ENCODE peak calls at places on chromosomes 7 and 10, in ten cellular contexts. One of them, this sample, is unnamed.

GRCh38 chr7:7596156-7596555 is 29.5 kb downstream of the MIOS start:
- DNase-seq in lower lobe of right lung: no peak
- DNase-seq in gastrocnemius medialis: no peak
- DNase-seq in PC-9: no peak
- DNase-seq in bronchial epithelial cell: no peak
- DNase-seq in IMR-90: no peak
- DNase-seq in neural progenitor cell: no peak
- DNase-seq in small intestine: peak; percentile 52
- DNase-seq in naive thymus-derived CD4-positive, alpha-beta T cell: no peak
- DNase-seq in CD8-positive, alpha-beta memory T cell: no peak
- DNase-seq in this sample: no peak

GRCh38 chr7:5282464-5283316 is at the start of gene SLC29A4:
- DNase-seq in bronchial epithelial cell: no peak
- DNase-seq in gastrocnemius medialis: no peak
- DNase-seq in neural progenitor cell: peak; percentile 62
- DNase-seq in PC-9: peak; percentile 49
- DNase-seq in small intestine: peak; percentile 47
- DNase-seq in IMR-90: no peak
- DNase-seq in CD8-positive, alpha-beta memory T cell: no peak
- DNase-seq in lower lobe of right lung: no peak
- DNase-seq in naive thymus-derived CD4-positive, alpha-beta T cell: no peak
- DNase-seq in this sample: no peak

GRCh38 chr10:32348297-32349198 is 1.6 kb upstream of the EPC1 start:
- DNase-seq in naive thymus-derived CD4-positive, alpha-beta T cell: no peak
- DNase-seq in neural progenitor cell: no peak
- DNase-seq in CD8-positive, alpha-beta memory T cell: no peak
- DNase-seq in IMR-90: no peak
- DNase-seq in bronchial epithelial cell: no peak
- DNase-seq in small intestine: no peak
- DNase-seq in gastrocnemius medialis: no peak
- DNase-seq in PC-9: peak; percentile 18
- DNase-seq in lower lobe of right lung: no peak
- DNase-seq in this sample: no peak

GRCh38 chr10:82190432-82191260 is 315.7 kb downstream of the NRG3 start:
- DNase-seq in PC-9: no peak
- DNase-seq in neural progenitor cell: no peak
- DNase-seq in small intestine: no peak
- DNase-seq in lower lobe of right lung: no peak
- DNase-seq in CD8-positive, alpha-beta memory T cell: no peak
- DNase-seq in bronchial epithelial cell: no peak
- DNase-seq in IMR-90: no peak
- DNase-seq in naive thymus-derived CD4-positive, alpha-beta T cell: no peak
- DNase-seq in gastrocnemius medialis: no peak
- DNase-seq in this sample: no peak

GRCh38 chr7:28956608-28957063 is 1.5 kb downstream of the TRIL start:
- DNase-seq in CD8-positive, alpha-beta memory T cell: no peak
- DNase-seq in IMR-90: peak; percentile 5
- DNase-seq in neural progenitor cell: peak; percentile 88
- DNase-seq in lower lobe of right lung: peak; percentile 83
- DNase-seq in small intestine: peak; percentile 67
- DNase-seq in bronchial epithelial cell: peak; percentile 26
- DNase-seq in PC-9: no peak
- DNase-seq in naive thymus-derived CD4-positive, alpha-beta T cell: no peak
- DNase-seq in gastrocnemius medialis: no peak
- DNase-seq in this sample: peak; percentile 70

GRCh38 chr10:77381750-77382149 is 255.9 kb downstream of the KCNMA1 start:
- DNase-seq in lower lobe of right lung: no peak
- DNase-seq in CD8-positive, alpha-beta memory T cell: no peak
- DNase-seq in neural progenitor cell: no peak
- DNase-seq in IMR-90: no peak
- DNase-seq in naive thymus-derived CD4-positive, alpha-beta T cell: no peak
- DNase-seq in bronchial epithelial cell: no peak
- DNase-seq in PC-9: no peak
- DNase-seq in gastrocnemius medialis: no peak
- DNase-seq in small intestine: no peak
- DNase-seq in this sample: no peak

GRCh38 chr10:1643161-1643910 is 94.0 kb downstream of the ADARB2 start:
- DNase-seq in bronchial epithelial cell: no peak
- DNase-seq in lower lobe of right lung: no peak
- DNase-seq in neural progenitor cell: peak; percentile 83
- DNase-seq in PC-9: no peak
- DNase-seq in CD8-positive, alpha-beta memory T cell: no peak
- DNase-seq in small intestine: no peak
- DNase-seq in naive thymus-derived CD4-positive, alpha-beta T cell: no peak
- DNase-seq in IMR-90: no peak
- DNase-seq in gastrocnemius medialis: no peak
- DNase-seq in this sample: no peak

GRCh38 chr10:72379776-72380175 is 25.1 kb upstream of the DNAJB12 start:
- DNase-seq in lower lobe of right lung: no peak
- DNase-seq in neural progenitor cell: no peak
- DNase-seq in gastrocnemius medialis: no peak
- DNase-seq in CD8-positive, alpha-beta memory T cell: no peak
- DNase-seq in bronchial epithelial cell: no peak
- DNase-seq in small intestine: no peak
- DNase-seq in naive thymus-derived CD4-positive, alpha-beta T cell: no peak
- DNase-seq in PC-9: no peak
- DNase-seq in IMR-90: peak; percentile 16
- DNase-seq in this sample: peak; percentile 15

GRCh38 chr7:114822131-114822530 is 99.8 kb upstream of the MDFIC start:
- DNase-seq in small intestine: no peak
- DNase-seq in naive thymus-derived CD4-positive, alpha-beta T cell: no peak
- DNase-seq in lower lobe of right lung: no peak
- DNase-seq in IMR-90: no peak
- DNase-seq in PC-9: no peak
- DNase-seq in gastrocnemius medialis: no peak
- DNase-seq in neural progenitor cell: no peak
- DNase-seq in CD8-positive, alpha-beta memory T cell: no peak
- DNase-seq in bronchial epithelial cell: no peak
- DNase-seq in this sample: no peak

GRCh38 chr7:114822844-114823243 is 99.0 kb upstream of the MDFIC start:
- DNase-seq in IMR-90: no peak
- DNase-seq in CD8-positive, alpha-beta memory T cell: no peak
- DNase-seq in PC-9: no peak
- DNase-seq in small intestine: no peak
- DNase-seq in lower lobe of right lung: no peak
- DNase-seq in neural progenitor cell: no peak
- DNase-seq in naive thymus-derived CD4-positive, alpha-beta T cell: no peak
- DNase-seq in bronchial epithelial cell: no peak
- DNase-seq in gastrocnemius medialis: no peak
- DNase-seq in this sample: no peak

GRCh38 chr7:114818501-114818900 is 103.4 kb upstream of the MDFIC start:
- DNase-seq in PC-9: no peak
- DNase-seq in naive thymus-derived CD4-positive, alpha-beta T cell: no peak
- DNase-seq in gastrocnemius medialis: no peak
- DNase-seq in CD8-positive, alpha-beta memory T cell: no peak
- DNase-seq in small intestine: no peak
- DNase-seq in lower lobe of right lung: no peak
- DNase-seq in bronchial epithelial cell: peak; percentile 93
- DNase-seq in IMR-90: peak; percentile 70
- DNase-seq in neural progenitor cell: no peak
- DNase-seq in this sample: no peak

GRCh38 chr7:114820993-114821945 is 100.6 kb upstream of the MDFIC start:
- DNase-seq in gastrocnemius medialis: no peak
- DNase-seq in PC-9: no peak
- DNase-seq in IMR-90: peak; percentile 19
- DNase-seq in bronchial epithelial cell: no peak
- DNase-seq in naive thymus-derived CD4-positive, alpha-beta T cell: no peak
- DNase-seq in CD8-positive, alpha-beta memory T cell: no peak
- DNase-seq in lower lobe of right lung: no peak
- DNase-seq in small intestine: no peak
- DNase-seq in neural progenitor cell: no peak
- DNase-seq in this sample: no peak

GRCh38 chr7:114819629-114820362 is 102.1 kb upstream of the MDFIC start:
- DNase-seq in gastrocnemius medialis: peak; percentile 13
- DNase-seq in PC-9: peak; percentile 67
- DNase-seq in IMR-90: peak; percentile 98
- DNase-seq in naive thymus-derived CD4-positive, alpha-beta T cell: no peak
- DNase-seq in bronchial epithelial cell: peak; percentile 100
- DNase-seq in neural progenitor cell: no peak
- DNase-seq in small intestine: no peak
- DNase-seq in lower lobe of right lung: no peak
- DNase-seq in CD8-positive, alpha-beta memory T cell: no peak
- DNase-seq in this sample: no peak
- H3K36me3 ChIP-seq in gastrocnemius medialis: no peaks in the 10 kb centered on the region
- H3K36me3 ChIP-seq in PC-9: peaks cover 6% of the 10 kb centered on the region
- H3K36me3 ChIP-seq in IMR-90: no peaks in the 10 kb centered on the region
- H3K36me3 ChIP-seq in naive thymus-derived CD4-positive, alpha-beta T cell: no peaks in the 10 kb centered on the region
- H3K36me3 ChIP-seq in bronchial epithelial cell: no peaks in the 10 kb centered on the region
- H3K36me3 ChIP-seq in neural progenitor cell: no peaks in the 10 kb centered on the region
- H3K36me3 ChIP-seq in small intestine: no peaks in the 10 kb centered on the region
- H3K36me3 ChIP-seq in lower lobe of right lung: no peaks in the 10 kb centered on the region
- H3K36me3 ChIP-seq in CD8-positive, alpha-beta memory T cell: no peaks in the 10 kb centered on the region
- H3K36me3 ChIP-seq in this sample: no peaks in the 10 kb centered on the region

GRCh38 chr10:96720422-96721206 is at the start of gene PIK3AP1:
- DNase-seq in neural progenitor cell: peak; percentile 71
- DNase-seq in PC-9: peak; percentile 35
- DNase-seq in lower lobe of right lung: peak; percentile 82
- DNase-seq in naive thymus-derived CD4-positive, alpha-beta T cell: peak; percentile 48
- DNase-seq in small intestine: peak; percentile 69
- DNase-seq in IMR-90: no peak
- DNase-seq in gastrocnemius medialis: peak; percentile 16
- DNase-seq in bronchial epithelial cell: no peak
- DNase-seq in CD8-positive, alpha-beta memory T cell: peak; percentile 49
- DNase-seq in this sample: peak; percentile 82

GRCh38 chr10:96719850-96720421 is 378 bp downstream of the PIK3AP1 start:
- DNase-seq in CD8-positive, alpha-beta memory T cell: peak; percentile 52
- DNase-seq in IMR-90: no peak
- DNase-seq in naive thymus-derived CD4-positive, alpha-beta T cell: peak; percentile 45
- DNase-seq in neural progenitor cell: peak; percentile 77
- DNase-seq in bronchial epithelial cell: no peak
- DNase-seq in PC-9: no peak
- DNase-seq in gastrocnemius medialis: no peak
- DNase-seq in small intestine: peak; percentile 50
- DNase-seq in lower lobe of right lung: peak; percentile 86
- DNase-seq in this sample: peak; percentile 87

GRCh38 chr10:96718304-96718990 is 1.9 kb downstream of the PIK3AP1 start:
- DNase-seq in IMR-90: no peak
- DNase-seq in lower lobe of right lung: no peak
- DNase-seq in neural progenitor cell: no peak
- DNase-seq in PC-9: no peak
- DNase-seq in bronchial epithelial cell: no peak
- DNase-seq in small intestine: no peak
- DNase-seq in gastrocnemius medialis: no peak
- DNase-seq in CD8-positive, alpha-beta memory T cell: no peak
- DNase-seq in naive thymus-derived CD4-positive, alpha-beta T cell: no peak
- DNase-seq in this sample: no peak

GRCh38 chr10:96719205-96719604 is 1.1 kb downstream of the PIK3AP1 start:
- DNase-seq in gastrocnemius medialis: no peak
- DNase-seq in neural progenitor cell: no peak
- DNase-seq in small intestine: no peak
- DNase-seq in IMR-90: no peak
- DNase-seq in lower lobe of right lung: no peak
- DNase-seq in naive thymus-derived CD4-positive, alpha-beta T cell: no peak
- DNase-seq in PC-9: no peak
- DNase-seq in CD8-positive, alpha-beta memory T cell: no peak
- DNase-seq in bronchial epithelial cell: no peak
- DNase-seq in this sample: no peak

DNA sequence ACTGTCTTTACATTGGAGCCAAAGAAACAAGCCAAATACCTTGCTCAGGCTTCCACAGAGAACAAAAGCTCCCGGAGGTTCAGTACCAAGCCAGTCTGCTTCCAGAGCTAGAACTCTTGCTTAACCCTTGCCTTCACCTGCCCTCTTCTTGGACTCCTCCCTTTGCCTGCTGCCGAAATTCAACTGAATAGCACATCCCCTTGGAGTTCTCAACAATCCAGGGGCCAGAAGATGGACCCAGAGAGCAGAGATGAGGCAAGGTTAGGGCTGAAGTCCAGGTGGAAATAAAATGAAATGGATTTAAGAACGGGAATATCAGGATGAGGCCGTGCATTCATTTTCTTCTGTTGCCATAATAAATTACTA is 876 bp upstream of the PIK3AP1 start:
- DNase-seq in gastrocnemius medialis: no peak
- DNase-seq in PC-9: no peak
- DNase-seq in neural progenitor cell: no peak
- DNase-seq in IMR-90: no peak
- DNase-seq in naive thymus-derived CD4-positive, alpha-beta T cell: no peak
- DNase-seq in small intestine: no peak
- DNase-seq in lower lobe of right lung: no peak
- DNase-seq in CD8-positive, alpha-beta memory T cell: no peak
- DNase-seq in bronchial epithelial cell: no peak
- DNase-seq in this sample: no peak
- H3K4me3 ChIP-seq in gastrocnemius medialis: peak overlapping the region; percentile 61
- H3K4me3 ChIP-seq in PC-9: no peak overlapping the region
- H3K4me3 ChIP-seq in neural progenitor cell: peak overlapping the region; percentile 63
- H3K4me3 ChIP-seq in IMR-90: no peak overlapping the region
- H3K4me3 ChIP-seq in naive thymus-derived CD4-positive, alpha-beta T cell: peak overlapping the region; percentile 58
- H3K4me3 ChIP-seq in small intestine: no peak overlapping the region
- H3K4me3 ChIP-seq in lower lobe of right lung: peak overlapping the region; percentile 66
- H3K4me3 ChIP-seq in CD8-positive, alpha-beta memory T cell: peak overlapping the region; percentile 74
- H3K4me3 ChIP-seq in bronchial epithelial cell: no peak overlapping the region
- H3K4me3 ChIP-seq in this sample: no peak overlapping the region

DNA sequence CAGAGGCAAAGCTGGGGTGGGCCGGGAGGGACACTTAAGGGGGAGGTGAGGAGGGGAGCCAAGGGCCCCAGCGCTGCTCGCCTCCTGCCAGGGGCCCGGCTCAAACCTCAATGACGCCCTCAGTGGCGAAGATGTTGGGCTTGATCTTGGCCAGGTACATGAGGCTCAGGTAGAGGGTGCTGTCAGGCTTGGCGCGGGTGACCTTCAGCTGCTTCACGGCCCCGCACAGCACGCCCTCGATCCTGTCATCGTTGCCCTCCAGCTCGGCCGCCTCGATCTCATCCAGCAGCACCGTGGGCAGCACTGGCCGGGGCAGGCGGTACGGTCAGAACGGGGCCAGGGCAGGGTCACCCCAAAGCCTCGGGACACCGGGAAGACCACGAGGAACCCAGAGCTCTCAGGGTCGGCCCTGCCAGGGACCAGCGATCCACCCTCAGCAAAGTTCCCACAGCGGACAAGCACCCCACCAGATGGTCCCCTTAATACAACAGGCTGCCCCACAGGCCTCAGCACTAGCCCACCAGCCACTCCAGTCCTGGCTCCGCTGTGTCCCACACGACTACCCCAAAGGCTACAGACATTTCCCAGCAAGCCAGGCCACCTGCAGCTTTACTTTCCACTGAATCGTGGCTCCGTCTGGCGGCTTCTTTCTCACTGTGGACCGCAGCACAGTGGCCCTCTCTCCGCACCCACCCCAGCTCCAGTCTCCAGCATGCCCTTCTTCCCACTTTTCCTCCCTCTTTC is 4.0 kb downstream of the INTS1 start:
- DNase-seq in small intestine: no peak
- DNase-seq in IMR-90: no peak
- DNase-seq in CD8-positive, alpha-beta memory T cell: no peak
- DNase-seq in neural progenitor cell: no peak
- DNase-seq in naive thymus-derived CD4-positive, alpha-beta T cell: no peak
- DNase-seq in gastrocnemius medialis: no peak
- DNase-seq in bronchial epithelial cell: no peak
- DNase-seq in PC-9: no peak
- DNase-seq in lower lobe of right lung: no peak
- DNase-seq in this sample: peak; percentile 74
- H3K36me3 ChIP-seq in small intestine: peaks cover 36% of the 10 kb centered on the region
- H3K36me3 ChIP-seq in IMR-90: peaks cover 55% of the 10 kb centered on the region
- H3K36me3 ChIP-seq in CD8-positive, alpha-beta memory T cell: peaks cover 6% of the 10 kb centered on the region
- H3K36me3 ChIP-seq in neural progenitor cell: no peaks in the 10 kb centered on the region
- H3K36me3 ChIP-seq in naive thymus-derived CD4-positive, alpha-beta T cell: peaks cover 72% of the 10 kb centered on the region
- H3K36me3 ChIP-seq in gastrocnemius medialis: no peaks in the 10 kb centered on the region
- H3K36me3 ChIP-seq in bronchial epithelial cell: peaks cover 30% of the 10 kb centered on the region
- H3K36me3 ChIP-seq in PC-9: peaks cover 19% of the 10 kb centered on the region
- H3K36me3 ChIP-seq in lower lobe of right lung: peaks cover 75% of the 10 kb centered on the region
- H3K36me3 ChIP-seq in this sample: no peaks in the 10 kb centered on the region

GRCh38 chr7:99141334-99141733 is 2.6 kb downstream of the SMURF1 start:
- DNase-seq in naive thymus-derived CD4-positive, alpha-beta T cell: no peak
- DNase-seq in CD8-positive, alpha-beta memory T cell: no peak
- DNase-seq in small intestine: no peak
- DNase-seq in PC-9: no peak
- DNase-seq in lower lobe of right lung: no peak
- DNase-seq in IMR-90: no peak
- DNase-seq in neural progenitor cell: no peak
- DNase-seq in bronchial epithelial cell: no peak
- DNase-seq in gastrocnemius medialis: no peak
- DNase-seq in this sample: no peak

GRCh38 chr7:99142727-99143521 is 984 bp downstream of the SMURF1 start:
- DNase-seq in PC-9: peak; percentile 99
- DNase-seq in IMR-90: peak; percentile 92
- DNase-seq in naive thymus-derived CD4-positive, alpha-beta T cell: peak; percentile 75
- DNase-seq in bronchial epithelial cell: peak; percentile 92
- DNase-seq in small intestine: peak; percentile 98
- DNase-seq in gastrocnemius medialis: peak; percentile 94
- DNase-seq in lower lobe of right lung: peak; percentile 97
- DNase-seq in neural progenitor cell: peak; percentile 99
- DNase-seq in CD8-positive, alpha-beta memory T cell: peak; percentile 88
- DNase-seq in this sample: peak; percentile 97

GRCh38 chr7:99139031-99139430 is 4.9 kb downstream of the SMURF1 start:
- DNase-seq in neural progenitor cell: no peak
- DNase-seq in IMR-90: peak; percentile 43
- DNase-seq in small intestine: no peak
- DNase-seq in bronchial epithelial cell: peak; percentile 36
- DNase-seq in CD8-positive, alpha-beta memory T cell: no peak
- DNase-seq in gastrocnemius medialis: no peak
- DNase-seq in lower lobe of right lung: no peak
- DNase-seq in naive thymus-derived CD4-positive, alpha-beta T cell: no peak
- DNase-seq in PC-9: no peak
- DNase-seq in this sample: no peak

GRCh38 chr7:99141756-99142726 is 1.9 kb downstream of the SMURF1 start:
- DNase-seq in naive thymus-derived CD4-positive, alpha-beta T cell: peak; percentile 37
- DNase-seq in small intestine: peak; percentile 64
- DNase-seq in gastrocnemius medialis: peak; percentile 20
- DNase-seq in CD8-positive, alpha-beta memory T cell: peak; percentile 53
- DNase-seq in lower lobe of right lung: peak; percentile 63
- DNase-seq in PC-9: peak; percentile 75
- DNase-seq in neural progenitor cell: peak; percentile 80
- DNase-seq in bronchial epithelial cell: peak; percentile 65
- DNase-seq in IMR-90: peak; percentile 79
- DNase-seq in this sample: peak; percentile 72

DNA sequence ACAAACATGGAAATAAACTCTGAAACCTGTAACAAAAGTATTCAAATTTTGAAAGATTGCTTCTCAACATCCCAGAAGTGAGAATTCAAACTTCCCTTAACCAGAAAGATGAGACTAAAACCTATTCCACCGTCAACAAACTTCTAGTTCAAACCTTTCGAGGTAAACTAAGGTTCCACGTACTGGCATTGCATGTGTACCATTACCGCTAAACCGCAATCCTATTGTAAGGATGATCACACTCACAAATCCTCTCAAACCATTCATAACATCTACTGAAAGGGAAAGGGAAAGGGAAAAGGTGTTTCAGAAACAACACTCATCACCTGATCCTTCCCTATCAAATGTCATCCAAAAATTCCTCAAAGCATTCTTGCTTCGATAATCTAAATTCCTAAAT is 3.1 kb downstream of the SMURF1 start:
- DNase-seq in small intestine: no peak
- DNase-seq in bronchial epithelial cell: peak; percentile 38
- DNase-seq in CD8-positive, alpha-beta memory T cell: no peak
- DNase-seq in gastrocnemius medialis: no peak
- DNase-seq in naive thymus-derived CD4-positive, alpha-beta T cell: no peak
- DNase-seq in neural progenitor cell: no peak
- DNase-seq in lower lobe of right lung: no peak
- DNase-seq in PC-9: no peak
- DNase-seq in IMR-90: no peak
- DNase-seq in this sample: no peak
- H3K4me3 ChIP-seq in small intestine: no peak overlapping the region
- H3K4me3 ChIP-seq in bronchial epithelial cell: peak overlapping the region; percentile 58
- H3K4me3 ChIP-seq in CD8-positive, alpha-beta memory T cell: no peak overlapping the region
- H3K4me3 ChIP-seq in gastrocnemius medialis: no peak overlapping the region
- H3K4me3 ChIP-seq in naive thymus-derived CD4-positive, alpha-beta T cell: no peak overlapping the region
- H3K4me3 ChIP-seq in neural progenitor cell: peak overlapping the region; percentile 96
- H3K4me3 ChIP-seq in lower lobe of right lung: peak overlapping the region; percentile 90
- H3K4me3 ChIP-seq in PC-9: peak overlapping the region; percentile 78
- H3K4me3 ChIP-seq in IMR-90: no peak overlapping the region
- H3K4me3 ChIP-seq in this sample: no peak overlapping the region